ENCODE peak calls at places on chromosomes 6 and 20, in five cellular contexts. H is T-helper 17 cell; U is pancreas; Z is adrenal gland; A is effector memory CD4-positive, alpha-beta T cell. X is an unnamed sample.

GRCh38 chr6:88910922-88911778 is 52.3 kb downstream of the RNGTT start:
- DNase-seq in H (no peak), U (no peak), Z (no peak), A (no peak), X (no peak)

GRCh38 chr6:34027445-34027936 is 118.4 kb downstream of the GRM4 start:
- DNase-seq in H (peak; percentile 62), U (peak; percentile 63), Z (peak; percentile 48), A (peak; percentile 56), X (peak; percentile 41)

GRCh38 chr6:39007575-39007974 is 41.0 kb upstream of the GLP1R start:
- DNase-seq in H (no peak), U (no peak), Z (no peak), A (no peak), X (no peak)

GRCh38 chr20:63086421-63087235 is 79.9 kb upstream of the BHLHE23 start:
- DNase-seq in H (peak; percentile 9), U (peak; percentile 10), Z (no peak), A (no peak), X (no peak)

GRCh38 chr6:33840064-33840926 is 36.5 kb upstream of the MLN start:
- DNase-seq in H (no peak), U (no peak), Z (peak; percentile 72), A (no peak), X (no peak)

GRCh38 chr6:72522735-72523141 is 99.1 kb upstream of the KCNQ5 start:
- DNase-seq in H (no peak), U (peak; percentile 34), Z (no peak), A (no peak), X (no peak)

GRCh38 chr20:17390655-17391054 is 140.5 kb downstream of the BFSP1 start:
- DNase-seq in H (no peak), U (no peak), Z (no peak), A (no peak), X (no peak)

GRCh38 chr6:90458353-90459224 is 128.3 kb downstream of the MAP3K7 start:
- DNase-seq in H (no peak), U (no peak), Z (no peak), A (peak; percentile 43), X (no peak)

GRCh38 chr20:51995038-51995437 is 192.7 kb upstream of the SALL4 start:
- DNase-seq in H (no peak), U (no peak), Z (no peak), A (no peak), X (no peak)

GRCh38 chr6:86152546-86152945 is 509.9 kb upstream of the SYNCRIP start:
- DNase-seq in H (no peak), U (peak; percentile 46), Z (no peak), A (no peak), X (no peak)

GRCh38 chr6:82251942-82252341 is 4.4 kb upstream of the IBTK start:
- DNase-seq in H (no peak), U (no peak), Z (no peak), A (no peak), X (no peak)

GRCh38 chr6:143321687-143322086 is 128.8 kb downstream of the ADAT2 start:
- DNase-seq in H (no peak), U (no peak), Z (no peak), A (no peak), X (no peak)

GRCh38 chr6:13496508-13497180 is 9.2 kb upstream of the GFOD1 start:
- DNase-seq in H (no peak), U (no peak), Z (no peak), A (no peak), X (no peak)

GRCh38 chr20:49381558-49382493 is 100.6 kb downstream of the KCNB1 start:
- DNase-seq in H (no peak), U (peak; percentile 93), Z (peak; percentile 65), A (no peak), X (peak; percentile 52)

GRCh38 chr6:3471286-3471685 is 14.4 kb upstream of the SLC22A23 start:
- DNase-seq in H (no peak), U (no peak), Z (no peak), A (no peak), X (no peak)

GRCh38 chr20:34058831-34059230 is 53.2 kb downstream of the EIF2S2 start:
- DNase-seq in H (no peak), U (no peak), Z (no peak), A (no peak), X (no peak)

GRCh38 chr20:49886571-49887203 is 28.6 kb downstream of the SPATA2 start:
- DNase-seq in H (no peak), U (no peak), Z (no peak), A (no peak), X (no peak)

GRCh38 chr6:169087436-169088046 is 166.1 kb downstream of the THBS2 start:
- DNase-seq in H (no peak), U (no peak), Z (no peak), A (no peak), X (peak; percentile 14)

GRCh38 chr6:55980627-55981211 is 105.3 kb upstream of the BMP5 start:
- DNase-seq in H (no peak), U (no peak), Z (peak; percentile 41), A (no peak), X (no peak)

GRCh38 chr20:63155266-63156165 is 60.4 kb downstream of the YTHDF1 start:
- DNase-seq in H (no peak), U (no peak), Z (no peak), A (no peak), X (no peak)

GRCh38 chr6:117477988-117478852 is 4.3 kb upstream of the DCBLD1 start:
- DNase-seq in H (no peak), U (no peak), Z (peak; percentile 32), A (no peak), X (no peak)

GRCh38 chr6:143092768-143093167 is 32.1 kb downstream of the AIG1 start:
- DNase-seq in H (no peak), U (no peak), Z (no peak), A (no peak), X (no peak)

GRCh38 chr20:63950701-63951397 is 5.4 kb downstream of the UCKL1 start:
- DNase-seq in H (no peak), U (peak; percentile 50), Z (peak; percentile 62), A (no peak), X (no peak)

GRCh38 chr6:63671098-63671754 is 35.6 kb downstream of the PHF3 start:
- DNase-seq in H (no peak), U (no peak), Z (no peak), A (no peak), X (no peak)